ENCODE peak calls at places on chromosomes 12 and 14, in six cellular contexts. P, Y, H, J, K and O are unnamed samples.

GRCh38 chr12:112965643-112966042 is 12.7 kb upstream of the OAS2 start:
- DNase-seq in P (no peak), Y (no peak), H (no peak), J (no peak), K (no peak), O (no peak)

GRCh38 chr12:122820138-122820537 is 15.1 kb upstream of the HIP1R start:
- DNase-seq in P (no peak), Y (no peak), H (no peak), J (no peak), K (no peak), O (no peak)

GRCh38 chr14:73133795-73134194 is 2.5 kb upstream of the PSEN1 start:
- DNase-seq in P (no peak), Y (no peak), H (no peak), J (no peak), K (no peak), O (no peak)

GRCh38 chr12:9935026-9935425 is 2.9 kb upstream of the CLEC2A start:
- DNase-seq in P (no peak), Y (no peak), H (no peak), J (no peak), K (no peak), O (no peak)

GRCh38 chr12:9118161-9118560 is 2.4 kb upstream of the A2M start:
- DNase-seq in P (no peak), Y (no peak), H (peak; percentile 49), J (peak; percentile 12), K (no peak), O (no peak)

GRCh38 chr14:23167006-23167847 is 16.2 kb downstream of the SLC7A8 start:
- DNase-seq in P (no peak), Y (no peak), H (no peak), J (no peak), K (no peak), O (no peak)

GRCh38 chr14:61388173-61388975 is 67.0 kb downstream of the PRKCH start:
- DNase-seq in P (no peak), Y (no peak), H (no peak), J (peak; percentile 91), K (peak; percentile 8), O (no peak)

GRCh38 chr12:92270501-92270900 is 124.9 kb upstream of the BTG1 start:
- DNase-seq in P (no peak), Y (no peak), H (no peak), J (no peak), K (no peak), O (no peak)

GRCh38 chr14:100914597-100915021 is 11.1 kb upstream of the RTL1 start:
- DNase-seq in P (no peak), Y (no peak), H (no peak), J (peak; percentile 12), K (peak; percentile 7), O (no peak)

GRCh38 chr12:27277846-27278260 is 33.8 kb downstream of the STK38L start:
- DNase-seq in P (no peak), Y (no peak), H (no peak), J (peak; percentile 30), K (peak; percentile 61), O (no peak)

GRCh38 chr14:71692496-71692895 is 239.7 kb upstream of the RGS6 start:
- DNase-seq in P (no peak), Y (no peak), H (no peak), J (no peak), K (no peak), O (no peak)

GRCh38 chr12:92028039-92028709 is 117.5 kb downstream of the BTG1 start:
- DNase-seq in P (no peak), Y (no peak), H (no peak), J (peak; percentile 76), K (no peak), O (no peak)

GRCh38 chr14:74441113-74441512 is 15.1 kb upstream of the SYNDIG1L start:
- DNase-seq in P (no peak), Y (no peak), H (no peak), J (no peak), K (no peak), O (no peak)

GRCh38 chr12:3371018-3371417 is 120.0 kb upstream of the PRMT8 start:
- DNase-seq in P (no peak), Y (no peak), H (no peak), J (no peak), K (no peak), O (peak; percentile 9)

GRCh38 chr12:96419576-96420254 is 19.5 kb upstream of the CDK17 start:
- DNase-seq in P (no peak), Y (no peak), H (no peak), J (no peak), K (no peak), O (no peak)